ENCODE peak calls at places on chromosomes 2 and 18, in five cellular contexts. K, R, U, A and Z are unnamed samples.

GRCh38 chr2:229414631-229415030 is 143.5 kb upstream of the PID1 start:
- DNase-seq in U (no peak), R (no peak), K (no peak), A (no peak), Z (no peak)

GRCh38 chr2:26564121-26564520 is 77.0 kb downstream of the CIB4 start:
- DNase-seq in K (no peak), R (no peak), U (no peak), A (no peak), Z (no peak)

GRCh38 chr18:24014062-24014985 is at the start of gene TTC39C:
- DNase-seq in R (peak), U (peak), K (peak), A (peak), Z (no peak)

GRCh38 chr18:12868576-12868975 is 15.5 kb downstream of the PTPN2 start:
- DNase-seq in R (no peak), A (no peak), K (no peak), U (no peak), Z (no peak)

GRCh38 chr2:205197468-205198129 is 484.7 kb upstream of the NRP2 start:
- DNase-seq in A (no peak), R (no peak), U (no peak), K (no peak), Z (no peak)

GRCh38 chr2:162925595-162925994 is 87.0 kb upstream of the KCNH7 start:
- DNase-seq in R (no peak), K (no peak), A (no peak), U (no peak), Z (no peak)

GRCh38 chr2:223865907-223866508 is 28.6 kb upstream of the AP1S3 start:
- DNase-seq in U (no peak), K (no peak), A (no peak), R (no peak), Z (no peak)

GRCh38 chr2:40844353-40845277 is 392.7 kb upstream of the SLC8A1 start:
- DNase-seq in K (no peak), A (no peak), R (no peak), U (no peak), Z (no peak)

GRCh38 chr2:151280276-151280675 is 9.2 kb downstream of the NMI start:
- DNase-seq in A (no peak), U (no peak), K (no peak), R (no peak), Z (no peak)

GRCh38 chr18:48732767-48733424 is 194.1 kb downstream of the CTIF start:
- DNase-seq in U (peak), K (no peak), R (no peak), A (no peak), Z (no peak)

GRCh38 chr2:119523959-119524694 is at the start of gene SCTR:
- DNase-seq in A (no peak), U (no peak), K (no peak), R (no peak), Z (no peak)

GRCh38 chr18:79872423-79872822 is 74.7 kb downstream of the KCNG2 start:
- DNase-seq in K (no peak), R (no peak), U (no peak), A (no peak), Z (no peak)

GRCh38 chr18:4241218-4241617 is 213.9 kb downstream of the DLGAP1 start:
- DNase-seq in R (no peak), U (no peak), K (no peak), A (no peak), Z (no peak)

GRCh38 chr18:35588995-35589394 is 7.5 kb downstream of the GALNT1 start:
- DNase-seq in K (no peak), R (no peak), U (peak), A (no peak), Z (no peak)

GRCh38 chr2:12456293-12457151 is 260.2 kb upstream of the TRIB2 start:
- DNase-seq in A (peak), K (peak), U (peak), R (peak), Z (peak)

GRCh38 chr2:239201884-239202283 is 198.9 kb downstream of the HDAC4 start:
- DNase-seq in A (no peak), K (no peak), R (no peak), U (no peak), Z (no peak)

GRCh38 chr2:223096571-223096970 is 44.6 kb downstream of the KCNE4 start:
- DNase-seq in R (no peak), U (no peak), K (no peak), A (no peak), Z (no peak)

GRCh38 chr2:20596193-20596972 is 54.5 kb downstream of the HS1BP3 start:
- DNase-seq in U (no peak), R (no peak), A (no peak), K (no peak), Z (no peak)

GRCh38 chr2:176001281-176001902 is 675 bp downstream of the LNPK start:
- DNase-seq in A (peak), U (peak), R (no peak), K (no peak), Z (peak)

GRCh38 chr2:133600231-133600630 is 32.0 kb upstream of the NCKAP5 start:
- DNase-seq in U (no peak), A (no peak), R (no peak), K (no peak), Z (no peak)

GRCh38 chr2:188267776-188268175 is 23.9 kb upstream of the GULP1 start:
- DNase-seq in A (no peak), K (no peak), R (no peak), U (no peak), Z (no peak)

GRCh38 chr2:31189141-31189540 is 28.2 kb downstream of the CAPN14 start:
- DNase-seq in K (no peak), R (no peak), A (no peak), U (no peak), Z (no peak)

GRCh38 chr2:75622500-75622899 is 24.1 kb upstream of the MRPL19 start:
- DNase-seq in K (no peak), U (no peak), A (no peak), R (no peak), Z (no peak)

GRCh38 chr2:25586726-25587144 is 86.6 kb downstream of the DTNB start:
- DNase-seq in A (no peak), K (no peak), U (peak), R (no peak), Z (no peak)

GRCh38 chr2:97011977-97012569 is 25.7 kb upstream of the FAM178B start:
- DNase-seq in R (peak), K (no peak), U (peak), A (no peak), Z (no peak)

GRCh38 chr2:28413152-28413895 is 20.7 kb downstream of the FOSL2 start:
- DNase-seq in K (no peak), U (no peak), A (no peak), R (no peak), Z (no peak)

GRCh38 chr2:101821059-101821805 is 123.7 kb downstream of the MAP4K4 start:
- DNase-seq in A (no peak), K (no peak), U (no peak), R (no peak), Z (no peak)

GRCh38 chr2:105617631-105618350 is 126.9 kb upstream of the NCK2 start:
- DNase-seq in A (no peak), U (no peak), R (no peak), K (no peak), Z (no peak)

GRCh38 chr2:41647468-41648042 is 400.3 kb upstream of the PKDCC start:
- DNase-seq in U (no peak), A (no peak), R (no peak), K (no peak), Z (no peak)

GRCh38 chr2:43343573-43344304 is 117.3 kb upstream of the ZFP36L2 start:
- DNase-seq in U (no peak), R (no peak), A (no peak), K (no peak), Z (no peak)

GRCh38 chr2:66547113-66547512 is 112.2 kb downstream of the MEIS1 start:
- DNase-seq in U (no peak), K (no peak), R (no peak), A (no peak), Z (no peak)